ENCODE peak calls at places on chromosomes 11 and 22, in six cellular contexts. H is cardiac muscle cell; G is GM23248; K is effector memory CD4-positive, alpha-beta T cell; J is mucosa of descending colon; U is A549. T is an unnamed sample. For H3K4me1, the result is how much of the 10 kb centered on the place peaks cover.

GRCh38 chr11:35619030-35619753 is 932 bp downstream of the FJX1 start:
- DNase-seq in U (peak), K (no peak), J (peak), G (peak), H (no peak), T (peak)

GRCh38 chr22:23192133-23192532 is 11.8 kb downstream of the BCR start:
- DNase-seq in U (no peak), J (no peak), H (peak), G (no peak), K (no peak), T (no peak)

GRCh38 chr11:45920531-45921477 is 1.7 kb upstream of the LARGE2 start:
- DNase-seq in G (no peak), U (no peak), H (no peak), K (no peak), J (peak), T (no peak)

GRCh38 chr11:113048820-113049555 is 87.8 kb downstream of the NCAM1 start:
- DNase-seq in K (no peak), J (no peak), G (peak), U (no peak), H (no peak), T (no peak)

GRCh38 chr11:18046116-18046777 is at the start of gene TPH1:
- DNase-seq in G (peak), H (peak), J (peak), U (no peak), K (no peak), T (no peak)

GRCh38 chr22:19824197-19825015 is 30.3 kb downstream of the GNB1L start:
- DNase-seq in G (no peak), H (no peak), K (no peak), U (no peak), J (peak), T (no peak)

GRCh38 chr22:31229402-31230140 is 17.5 kb downstream of the LIMK2 start:
- DNase-seq in K (no peak), U (no peak), G (peak), H (no peak), J (no peak), T (peak)

GRCh38 chr11:43923327-43924111 is 18.9 kb upstream of the C11orf96 start:
- DNase-seq in J (no peak), H (no peak), K (no peak), G (peak), U (no peak), T (peak)

GRCh38 chr22:36875741-36876140 is 14.9 kb downstream of the NCF4 start:
- DNase-seq in J (no peak), H (no peak), G (no peak), K (no peak), U (no peak), T (no peak)

GRCh38 chr11:47586456-47586855 is at the start of gene FAM180B:
- DNase-seq in K (no peak), H (no peak), J (no peak), G (no peak), U (no peak), T (no peak)

GRCh38 chr11:9313648-9314290 is 624 bp downstream of the TMEM41B start:
- DNase-seq in J (no peak), H (peak), G (peak), U (peak), K (no peak), T (peak)

GRCh38 chr22:16933924-16934282 is 74.1 kb downstream of the GAB4 start:
- DNase-seq in G (no peak), U (no peak), K (no peak), J (no peak), H (no peak), T (no peak)

GRCh38 chr22:22710719-22711531 is 66.5 kb downstream of the GGTLC2 start:
- DNase-seq in K (peak), H (no peak), U (peak), G (peak), J (peak), T (peak)

GRCh38 chr11:118438314-118438931 is 2.1 kb downstream of the KMT2A start:
- DNase-seq in H (peak), K (peak), U (peak), G (peak), J (no peak), T (peak)

GRCh38 chr11:108787105-108787504 is 122.2 kb downstream of the DDX10 start:
- DNase-seq in K (no peak), J (no peak), G (no peak), U (no peak), H (no peak), T (no peak)

GRCh38 chr11:128690746-128691091 is 3.2 kb upstream of the FLI1 start:
- DNase-seq in K (no peak), G (peak), U (no peak), H (no peak), J (no peak), T (no peak)

GRCh38 chr11:48087974-48088681 is 107.8 kb downstream of the PTPRJ start:
- DNase-seq in K (no peak), G (no peak), J (peak), H (no peak), U (no peak), T (no peak)

GRCh38 chr11:108886608-108887007 is 221.7 kb downstream of the DDX10 start:
- DNase-seq in K (no peak), J (no peak), G (peak), U (no peak), H (no peak), T (no peak)

GRCh38 chr11:43992138-43992537 is 49.7 kb downstream of the C11orf96 start:
- DNase-seq in G (no peak), J (no peak), K (no peak), U (no peak), H (no peak), T (no peak)

GRCh38 chr11:14499178-14499559 is 442 bp downstream of the COPB1 start:
- DNase-seq in J (peak), U (peak), H (peak), K (no peak), G (peak), T (no peak)

GRCh38 chr11:86570020-86570419 is 102.4 kb downstream of the ME3 start:
- DNase-seq in J (no peak), U (no peak), H (peak), K (no peak), G (no peak), T (no peak)

GRCh38 chr11:130480166-130480565 is 31.7 kb downstream of the ADAMTS15 start:
- DNase-seq in G (peak), J (no peak), H (peak), K (no peak), U (no peak), T (no peak)

GRCh38 chr22:37381489-37381888 is 45.8 kb downstream of the ELFN2 start:
- DNase-seq in G (peak), U (no peak), J (no peak), K (no peak), H (no peak), T (no peak)

GRCh38 chr11:22454461-22454860 is 116.3 kb downstream of the SLC17A6 start:
- DNase-seq in U (no peak), H (no peak), J (no peak), G (no peak), K (no peak), T (no peak)

GRCh38 chr22:20267441-20268288 is 453 bp downstream of the RTN4R start:
- DNase-seq in H (peak), U (peak), G (no peak), J (no peak), K (no peak), T (no peak)

GRCh38 chr22:50206599-50206998 is 5.8 kb downstream of the SELENOO start:
- DNase-seq in U (no peak), K (no peak), G (peak), J (peak), H (peak), T (no peak)

GRCh38 chr11:74849525-74850391 is 99.1 kb downstream of the XRRA1 start:
- DNase-seq in J (no peak), H (no peak), U (no peak), K (no peak), G (peak), T (no peak)

GRCh38 chr11:57491371-57492061 is 24.0 kb downstream of the SLC43A1 start:
- DNase-seq in G (peak), K (no peak), H (peak), J (no peak), U (no peak), T (no peak)

GRCh38 chr22:21975273-21975672 is 7.3 kb downstream of the TOP3B start:
- DNase-seq in J (peak), K (no peak), G (no peak), H (no peak), U (no peak), T (no peak)

GRCh38 chr22:47001288-47001687 is 238.8 kb downstream of the TBC1D22A start:
- DNase-seq in G (no peak), K (no peak), J (no peak), U (no peak), H (no peak), T (peak)

GRCh38 chr11:61298663-61299244 is 3.6 kb upstream of the VWCE start:
- DNase-seq in H (no peak), G (peak), J (no peak), K (no peak), U (no peak), T (no peak)

GRCh38 chr22:17264321-17265052 is 45.3 kb upstream of the ADA2 start:
- DNase-seq in K (no peak), H (peak), U (no peak), G (peak), J (no peak), T (no peak)

GRCh38 chr11:62140302-62141110 is 16.7 kb downstream of the INCENP start:
- DNase-seq in G (no peak), K (no peak), H (no peak), J (no peak), U (no peak), T (no peak)

GRCh38 chr22:22171357-22172218 is 73.0 kb upstream of the VPREB1 start:
- DNase-seq in H (no peak), K (no peak), G (peak), U (peak), J (no peak), T (peak)

GRCh38 chr11:3108183-3108721 is 51.0 kb upstream of the CARS1 start:
- DNase-seq in J (no peak), G (no peak), U (no peak), K (no peak), H (no peak), T (no peak)

DNA sequence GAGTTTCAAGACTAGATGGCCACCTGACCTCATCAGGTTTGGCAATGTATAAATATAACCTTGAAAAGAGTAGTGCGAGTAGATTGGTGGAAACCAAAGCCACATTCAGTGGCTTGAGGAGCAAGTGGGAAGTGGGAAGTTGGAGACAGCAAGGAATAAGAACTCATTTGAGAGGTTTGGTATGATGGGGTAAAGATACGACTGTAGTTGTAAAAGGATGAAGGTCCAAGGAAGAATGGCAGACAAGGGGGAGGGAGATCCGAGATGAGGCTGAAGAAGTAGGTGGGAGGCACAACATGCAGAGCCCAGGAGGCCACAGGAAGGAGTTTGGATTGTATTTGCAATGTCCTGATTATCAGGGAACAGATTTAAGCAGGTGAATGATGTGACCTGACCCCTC is 20.8 kb downstream of the RASSF10 start:
- DNase-seq in J (no peak), U (no peak), K (no peak), H (no peak), G (no peak), T (no peak)
- H3K4me1 ChIP-seq in J (under half), U (under half), K (under half), H (under half), G (under half), T (under half)

DNA sequence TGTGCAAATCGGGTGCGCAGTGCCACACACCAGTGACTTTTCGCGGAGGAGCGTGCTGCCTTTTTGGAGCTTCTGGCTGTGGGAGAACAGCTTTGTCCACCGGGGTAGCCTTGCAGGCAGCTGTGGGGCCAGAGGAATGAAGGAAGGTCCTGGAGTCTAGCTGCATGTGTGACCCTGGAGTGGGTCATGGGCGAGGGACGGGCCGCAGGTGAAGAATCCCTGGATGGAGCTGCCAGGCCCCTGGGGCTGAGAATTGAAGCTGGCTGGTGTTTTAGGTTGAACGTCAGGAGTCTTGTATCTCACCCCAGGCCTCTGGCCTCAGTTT is 8.6 kb downstream of the CCND1 start:
- DNase-seq in J (peak), G (no peak), U (no peak), K (no peak), H (no peak), T (no peak)
- H3K4me1 ChIP-seq in J (under half), G (under half), U (half or more), K (under half), H (under half), T (under half)

GRCh38 chr22:32837803-32838202 is 36.3 kb downstream of the TIMP3 start:
- DNase-seq in U (no peak), G (no peak), K (no peak), J (no peak), H (no peak), T (no peak)
- H3K4me1 ChIP-seq in U (under half), G (under half), K (under half), J (under half), H (under half), T (under half)

GRCh38 chr11:64757549-64758329 is 2.0 kb downstream of the PYGM start:
- DNase-seq in H (no peak), G (no peak), U (no peak), K (no peak), J (peak), T (no peak)
- H3K4me1 ChIP-seq in H (under half), G (under half), U (under half), K (under half), J (under half), T (under half)

GRCh38 chr11:93113824-93114223 is 84.0 kb downstream of the SLC36A4 start:
- DNase-seq in K (no peak), G (no peak), H (no peak), J (no peak), U (no peak), T (no peak)

GRCh38 chr11:93116641-93117577 is 80.9 kb downstream of the SLC36A4 start:
- DNase-seq in U (no peak), J (peak), H (no peak), K (no peak), G (no peak), T (no peak)

GRCh38 chr11:93122535-93122934 is 75.3 kb downstream of the SLC36A4 start:
- DNase-seq in U (no peak), H (no peak), J (no peak), K (no peak), G (no peak), T (no peak)

GRCh38 chr11:93123351-93123898 is 74.4 kb downstream of the SLC36A4 start:
- DNase-seq in J (peak), G (peak), K (no peak), U (no peak), H (no peak), T (no peak)

DNA sequence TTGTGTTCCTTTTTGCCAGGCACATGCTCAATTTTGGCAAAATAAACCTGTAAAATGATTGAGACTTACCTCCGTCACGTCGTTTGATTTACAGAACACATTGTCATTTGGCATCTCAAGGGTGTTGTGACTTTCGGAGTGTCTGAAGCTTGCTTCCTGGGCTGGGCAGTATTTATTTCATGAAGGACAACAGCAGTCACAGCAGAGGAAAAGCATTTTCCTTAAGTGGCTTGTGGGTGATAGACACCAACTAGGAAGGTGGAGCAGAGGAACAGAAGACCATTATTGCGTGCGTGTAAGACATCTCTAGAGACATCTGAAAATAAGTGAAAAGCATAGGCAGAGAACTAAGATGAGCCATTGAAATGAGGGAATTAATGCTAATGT is 80.2 kb downstream of the SLC36A4 start:
- DNase-seq in J (no peak), H (no peak), U (no peak), K (no peak), G (no peak), T (no peak)
- H3K4me1 ChIP-seq in J (under half), H (under half), U (under half), K (under half), G (under half), T (under half)

DNA sequence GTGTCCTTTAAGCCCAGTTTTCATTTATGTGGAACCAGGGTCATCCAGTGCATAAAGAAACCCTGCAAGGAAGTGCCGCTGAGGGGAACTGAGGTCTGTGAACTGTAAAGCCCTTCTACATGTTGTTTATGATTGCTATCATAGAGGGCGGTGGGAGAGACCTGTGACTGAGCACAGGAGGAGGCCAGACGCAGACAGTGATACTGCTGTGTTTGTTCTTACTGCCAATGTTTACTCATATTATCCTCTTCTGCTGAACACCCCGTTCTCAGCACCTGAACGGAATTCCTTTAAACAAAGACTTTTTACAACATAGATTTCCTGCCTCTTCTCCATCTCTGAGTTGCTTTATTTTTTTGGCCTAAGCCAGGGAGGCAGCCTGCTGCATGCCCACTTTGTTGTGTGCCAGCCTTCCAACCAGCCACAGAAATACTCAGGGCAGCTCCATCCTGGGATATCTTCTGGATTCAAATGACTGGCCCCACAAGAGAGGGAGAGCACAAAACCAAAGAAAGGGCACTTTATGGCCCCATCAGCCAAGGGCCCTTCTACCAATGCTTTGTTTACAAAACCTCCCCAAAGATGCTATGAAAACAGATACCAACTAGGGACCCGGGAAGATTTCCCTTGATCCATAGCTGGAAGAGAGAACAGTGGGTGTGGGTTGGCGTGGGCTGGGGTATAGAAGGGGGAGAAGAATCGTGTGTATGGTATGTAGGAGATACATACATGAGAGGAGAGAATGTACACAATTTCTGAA is 1.1 kb upstream of the GALNT18 start:
- DNase-seq in U (no peak), J (no peak), G (no peak), K (no peak), H (no peak), T (no peak)
- H3K4me1 ChIP-seq in U (under half), J (under half), G (under half), K (under half), H (under half), T (under half)

T was measured in MM.1S.